ENCODE peak calls at places on chromosomes 5 and 9, in six cellular contexts. N is keratinocyte, Y is prostate gland, Z is fibroblast of lung, G is psoas muscle, O is astrocyte of the spinal cord. S is an unnamed sample.

GRCh38 chr9:7844283-7844682 is 44.7 kb upstream of the DMAC1 start:
- DNase-seq in N (no peak), Y (no peak), Z (peak; percentile 45), G (no peak), O (peak; percentile 7), S (no peak)

GRCh38 chr5:105616599-105616998 is 2054.0 kb upstream of the NUDT12 start:
- DNase-seq in N (no peak), Y (no peak), Z (no peak), G (no peak), O (no peak), S (no peak)

GRCh38 chr5:464843-465590 is 22.0 kb downstream of the EXOC3 start:
- DNase-seq in N (no peak), Y (no peak), Z (no peak), G (peak; percentile 46), O (no peak), S (no peak)

GRCh38 chr9:126389958-126390357 is 63.3 kb downstream of the MVB12B start:
- DNase-seq in N (no peak), Y (no peak), Z (no peak), G (no peak), O (no peak), S (no peak)

GRCh38 chr9:73118898-73119554 is 32.6 kb upstream of the ANXA1 start:
- DNase-seq in N (peak; percentile 80), Y (no peak), Z (peak; percentile 91), G (no peak), O (peak; percentile 54), S (no peak)

GRCh38 chr5:123448017-123448617 is 24.9 kb upstream of the CEP120 start:
- DNase-seq in N (no peak), Y (no peak), Z (no peak), G (no peak), O (no peak), S (peak; percentile 23)

GRCh38 chr5:87944553-87945320 is 323.9 kb downstream of the TMEM161B start:
- DNase-seq in N (no peak), Y (no peak), Z (no peak), G (peak; percentile 38), O (peak; percentile 79), S (no peak)

GRCh38 chr5:65034029-65034781 is 265.5 kb downstream of the CWC27 start:
- DNase-seq in N (no peak), Y (no peak), Z (peak; percentile 25), G (no peak), O (no peak), S (no peak)

GRCh38 chr5:169131944-169132343 is 169.0 kb downstream of the SLIT3 start:
- DNase-seq in N (no peak), Y (no peak), Z (no peak), G (no peak), O (no peak), S (no peak)

GRCh38 chr5:132298305-132298704 is 4.1 kb downstream of the SLC22A4 start:
- DNase-seq in N (no peak), Y (no peak), Z (peak; percentile 75), G (no peak), O (no peak), S (no peak)

GRCh38 chr9:81573415-81574321 is 115.7 kb downstream of the TLE1 start:
- DNase-seq in N (no peak), Y (no peak), Z (no peak), G (no peak), O (no peak), S (no peak)

GRCh38 chr9:108444400-108445358 is 411.1 kb downstream of the ACTL7B start:
- DNase-seq in N (peak; percentile 88), Y (peak; percentile 41), Z (peak; percentile 95), G (no peak), O (peak; percentile 86), S (no peak)

GRCh38 chr9:84862308-84862707 is 192.8 kb downstream of the NTRK2 start:
- DNase-seq in N (no peak), Y (no peak), Z (no peak), G (no peak), O (no peak), S (no peak)

GRCh38 chr5:169827769-169828168 is 152.5 kb downstream of the INSYN2B start:
- DNase-seq in N (no peak), Y (no peak), Z (no peak), G (no peak), O (no peak), S (no peak)

GRCh38 chr9:89358376-89358775 is 40.1 kb downstream of the SECISBP2 start:
- DNase-seq in N (no peak), Y (no peak), Z (no peak), G (no peak), O (no peak), S (no peak)

GRCh38 chr5:2701592-2701991 is 49.9 kb downstream of the IRX2 start:
- DNase-seq in N (no peak), Y (no peak), Z (no peak), G (no peak), O (no peak), S (no peak)

GRCh38 chr5:165209101-165209727 is 1703.8 kb downstream of the MAT2B start:
- DNase-seq in N (no peak), Y (no peak), Z (peak; percentile 71), G (no peak), O (peak; percentile 30), S (peak; percentile 16)

GRCh38 chr9:94922098-94922607 is 195.7 kb downstream of the AOPEP start:
- DNase-seq in N (no peak), Y (peak; percentile 77), Z (peak; percentile 90), G (no peak), O (peak; percentile 97), S (no peak)

GRCh38 chr9:26812217-26812616 is 80.4 kb downstream of the CAAP1 start:
- DNase-seq in N (no peak), Y (no peak), Z (no peak), G (no peak), O (no peak), S (no peak)

GRCh38 chr5:88929385-88929784 is 46.4 kb upstream of the MEF2C start:
- DNase-seq in N (no peak), Y (no peak), Z (no peak), G (no peak), O (no peak), S (no peak)

GRCh38 chr9:70402213-70402612 is 12.2 kb downstream of the KLF9 start:
- DNase-seq in N (no peak), Y (no peak), Z (no peak), G (no peak), O (no peak), S (no peak)

GRCh38 chr9:5714501-5715401 is 85.8 kb downstream of the RIC1 start:
- DNase-seq in N (no peak), Y (no peak), Z (peak; percentile 43), G (no peak), O (peak; percentile 45), S (no peak)

GRCh38 chr9:69207503-69207902 is 33.4 kb downstream of the TJP2 start:
- DNase-seq in N (no peak), Y (no peak), Z (no peak), G (no peak), O (no peak), S (no peak)

GRCh38 chr5:151155149-151155776 is 2.3 kb downstream of the ANXA6 start:
- DNase-seq in N (no peak), Y (no peak), Z (peak; percentile 22), G (no peak), O (no peak), S (no peak)

GRCh38 chr5:88660326-88660946 is 222.5 kb downstream of the MEF2C start:
- DNase-seq in N (no peak), Y (no peak), Z (no peak), G (no peak), O (peak; percentile 89), S (peak; percentile 42)

GRCh38 chr5:149493316-149493715 is 57.9 kb downstream of the CSNK1A1 start:
- DNase-seq in N (no peak), Y (peak; percentile 36), Z (no peak), G (no peak), O (no peak), S (no peak)

GRCh38 chr5:173598686-173599085 is 17.8 kb downstream of the BOD1 start:
- DNase-seq in N (no peak), Y (no peak), Z (peak; percentile 27), G (no peak), O (no peak), S (no peak)

GRCh38 chr5:173597304-173597703 is 19.1 kb downstream of the BOD1 start:
- DNase-seq in N (no peak), Y (no peak), Z (no peak), G (no peak), O (no peak), S (no peak)

GRCh38 chr5:173604141-173604540 is 12.3 kb downstream of the BOD1 start:
- DNase-seq in N (no peak), Y (no peak), Z (no peak), G (no peak), O (no peak), S (no peak)

GRCh38 chr5:173602423-173602822 is 14.0 kb downstream of the BOD1 start:
- DNase-seq in N (no peak), Y (no peak), Z (peak; percentile 81), G (peak; percentile 75), O (peak; percentile 59), S (no peak)
- TF ChIP-seq CTCF in N (no peak), Y (no peak), Z (no peak), G (no peak), O (no peak), S (no peak)

GRCh38 chr9:136667217-136667939 is 4.7 kb downstream of the EGFL7 start:
- DNase-seq in N (no peak), Y (no peak), Z (no peak), G (no peak), O (no peak), S (no peak)
- TF ChIP-seq CTCF in N (no peak), Y (no peak), Z (no peak), G (no peak), O (no peak), S (no peak)

DNA sequence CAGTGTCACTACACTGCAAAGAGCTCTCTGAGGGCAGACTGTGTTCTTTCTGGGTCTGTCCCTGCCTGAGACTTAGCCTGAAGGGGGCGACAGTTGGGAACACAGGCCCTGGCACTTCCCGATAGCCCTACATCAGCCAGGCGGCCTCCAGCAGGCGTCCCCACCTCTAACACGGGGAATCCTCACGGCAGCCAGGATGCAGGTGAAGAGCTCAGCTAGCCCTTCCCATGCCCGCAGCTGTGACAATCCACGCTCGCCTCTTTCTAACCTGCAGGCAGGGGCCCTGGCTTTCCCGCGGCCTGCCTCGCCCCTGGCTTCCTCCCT is 5.9 kb downstream of the MED22 start:
- DNase-seq in N (no peak), Y (no peak), Z (no peak), G (no peak), O (no peak), S (no peak)
- TF ChIP-seq CTCF in N (peak; percentile 30), Y (no peak), Z (peak; percentile 26), G (no peak), O (peak; percentile 28), S (peak; percentile 23)

DNA sequence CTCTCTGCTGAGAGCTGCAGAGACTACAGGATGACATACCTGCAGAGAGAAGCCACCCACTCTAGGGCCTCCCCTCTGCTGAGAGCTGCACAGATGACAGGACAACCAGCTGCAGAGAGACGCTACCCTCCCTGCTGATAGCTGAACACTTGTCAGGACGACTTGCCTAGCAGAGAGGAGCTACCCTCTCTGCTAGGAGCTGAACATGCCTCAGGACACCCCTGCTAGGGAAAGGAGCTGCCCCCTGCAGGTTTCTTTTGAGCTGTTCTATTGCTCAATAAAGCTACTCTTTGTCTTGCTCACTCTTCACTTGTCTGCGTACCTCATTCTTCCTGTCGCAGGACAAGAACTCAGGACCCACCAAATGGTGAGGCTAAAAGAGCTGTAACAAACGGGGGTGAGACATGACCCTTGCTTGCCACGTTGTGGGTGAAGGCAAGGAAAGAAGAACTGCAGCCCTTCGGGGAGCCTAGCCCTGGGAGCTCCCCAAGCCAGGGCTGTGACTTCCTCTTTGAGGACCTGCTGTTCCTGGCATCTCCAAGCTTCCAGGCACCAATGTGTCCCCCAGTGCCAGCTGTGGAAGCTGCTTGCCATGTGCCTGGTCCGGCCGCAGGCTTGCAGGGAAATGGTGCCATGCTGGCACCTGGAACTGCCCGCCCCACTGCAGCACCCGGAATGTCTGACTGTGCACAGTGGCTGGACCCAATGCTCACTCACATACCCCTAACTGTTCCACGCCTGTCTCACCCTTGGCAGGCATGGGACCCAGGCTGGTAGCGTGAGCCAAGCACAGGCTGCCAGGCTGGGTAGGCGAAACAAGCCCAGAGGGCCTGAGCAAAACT is 5.1 kb upstream of the TESK1 start:
- DNase-seq in N (no peak), Y (no peak), Z (no peak), G (peak; percentile 80), O (no peak), S (no peak)
- TF ChIP-seq CTCF in N (peak; percentile 21), Y (no peak), Z (no peak), G (peak; percentile 11), O (peak; percentile 17), S (no peak)